ENCODE peak calls at places on chromosomes 11 and 22, in seven cellular contexts. One of them, this sample, is unnamed.

GRCh38 chr11:489610-490185 is 17.3 kb downstream of the RNH1 start:
- DNase-seq in epithelial cell of esophagus: no peak
- DNase-seq in MM.1S: no peak
- DNase-seq in suprapubic skin: no peak
- DNase-seq in body of pancreas: no peak
- DNase-seq in AG04449: no peak
- DNase-seq in colonic mucosa: no peak
- DNase-seq in this sample: no peak

GRCh38 chr11:75273989-75274391 is 33.4 kb downstream of the TPBGL start:
- DNase-seq in suprapubic skin: peak
- DNase-seq in body of pancreas: no peak
- DNase-seq in colonic mucosa: no peak
- DNase-seq in AG04449: no peak
- DNase-seq in epithelial cell of esophagus: no peak
- DNase-seq in MM.1S: no peak
- DNase-seq in this sample: no peak

GRCh38 chr11:61832207-61832606 is 4.1 kb downstream of the FADS2 start:
- DNase-seq in colonic mucosa: no peak
- DNase-seq in epithelial cell of esophagus: no peak
- DNase-seq in body of pancreas: no peak
- DNase-seq in MM.1S: no peak
- DNase-seq in suprapubic skin: no peak
- DNase-seq in AG04449: no peak
- DNase-seq in this sample: no peak

GRCh38 chr22:42528591-42529307 is 9.2 kb upstream of the RRP7A start:
- DNase-seq in colonic mucosa: no peak
- DNase-seq in body of pancreas: no peak
- DNase-seq in AG04449: no peak
- DNase-seq in epithelial cell of esophagus: no peak
- DNase-seq in suprapubic skin: no peak
- DNase-seq in MM.1S: no peak
- DNase-seq in this sample: no peak

GRCh38 chr11:62269654-62270278 is at the start of gene SCGB2A2:
- DNase-seq in body of pancreas: peak
- DNase-seq in suprapubic skin: no peak
- DNase-seq in epithelial cell of esophagus: peak
- DNase-seq in colonic mucosa: no peak
- DNase-seq in MM.1S: no peak
- DNase-seq in AG04449: no peak
- DNase-seq in this sample: no peak

GRCh38 chr11:93784935-93785360 is 866 bp downstream of the MED17 start:
- DNase-seq in MM.1S: no peak
- DNase-seq in suprapubic skin: no peak
- DNase-seq in AG04449: no peak
- DNase-seq in colonic mucosa: no peak
- DNase-seq in epithelial cell of esophagus: no peak
- DNase-seq in body of pancreas: no peak
- DNase-seq in this sample: peak

GRCh38 chr11:450809-451451 is 851 bp downstream of the PTDSS2 start:
- DNase-seq in AG04449: peak
- DNase-seq in body of pancreas: peak
- DNase-seq in epithelial cell of esophagus: peak
- DNase-seq in suprapubic skin: peak
- DNase-seq in colonic mucosa: peak
- DNase-seq in MM.1S: peak
- DNase-seq in this sample: peak

GRCh38 chr11:1744879-1745700 is 5.3 kb downstream of the IFITM10 start:
- DNase-seq in body of pancreas: peak
- DNase-seq in colonic mucosa: no peak
- DNase-seq in suprapubic skin: peak
- DNase-seq in epithelial cell of esophagus: no peak
- DNase-seq in AG04449: no peak
- DNase-seq in MM.1S: no peak
- DNase-seq in this sample: no peak

GRCh38 chr11:72719551-72719950 is 32.7 kb downstream of the ARAP1 start:
- DNase-seq in colonic mucosa: no peak
- DNase-seq in suprapubic skin: no peak
- DNase-seq in body of pancreas: no peak
- DNase-seq in epithelial cell of esophagus: no peak
- DNase-seq in MM.1S: peak
- DNase-seq in AG04449: no peak
- DNase-seq in this sample: no peak

GRCh38 chr11:33736148-33736809 is at the start of gene CD59:
- DNase-seq in body of pancreas: peak
- DNase-seq in colonic mucosa: peak
- DNase-seq in MM.1S: peak
- DNase-seq in epithelial cell of esophagus: peak
- DNase-seq in AG04449: peak
- DNase-seq in suprapubic skin: peak
- DNase-seq in this sample: peak

GRCh38 chr11:1763336-1763795 is 361 bp downstream of the CTSD start:
- DNase-seq in colonic mucosa: no peak
- DNase-seq in AG04449: no peak
- DNase-seq in MM.1S: peak
- DNase-seq in body of pancreas: no peak
- DNase-seq in suprapubic skin: no peak
- DNase-seq in epithelial cell of esophagus: no peak
- DNase-seq in this sample: no peak

GRCh38 chr11:117679464-117679863 is 117.6 kb downstream of the DSCAML1 start:
- DNase-seq in body of pancreas: no peak
- DNase-seq in MM.1S: no peak
- DNase-seq in colonic mucosa: no peak
- DNase-seq in suprapubic skin: no peak
- DNase-seq in epithelial cell of esophagus: no peak
- DNase-seq in AG04449: no peak
- DNase-seq in this sample: no peak
- TF ChIP-seq CTCF in body of pancreas: no peak
- TF ChIP-seq CTCF in MM.1S: no peak
- TF ChIP-seq CTCF in colonic mucosa: no peak
- TF ChIP-seq CTCF in suprapubic skin: no peak
- TF ChIP-seq CTCF in epithelial cell of esophagus: no peak
- TF ChIP-seq CTCF in AG04449: no peak
- TF ChIP-seq CTCF in this sample: no peak

DNA sequence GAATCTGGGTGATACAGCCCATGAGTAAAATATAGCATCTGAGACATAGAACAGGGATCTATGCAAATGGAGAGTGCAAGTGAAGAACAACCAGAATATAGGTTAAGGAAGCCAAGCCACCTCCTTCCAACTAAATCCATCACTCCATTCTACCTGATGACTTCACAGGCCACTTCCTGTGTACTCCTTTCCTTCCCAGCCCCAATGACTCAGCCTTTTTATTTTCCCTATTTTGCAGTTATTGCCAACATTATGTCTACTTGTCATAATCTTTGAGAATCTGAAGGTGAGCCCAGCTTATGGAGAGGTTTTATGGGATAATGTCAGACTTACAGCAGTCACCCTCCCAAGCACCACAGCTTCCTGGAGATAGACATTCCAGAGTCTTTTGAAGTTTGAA is 1.4 kb upstream of the OR52M1 start:
- DNase-seq in body of pancreas: no peak
- DNase-seq in suprapubic skin: no peak
- DNase-seq in AG04449: no peak
- DNase-seq in colonic mucosa: no peak
- DNase-seq in MM.1S: no peak
- DNase-seq in epithelial cell of esophagus: peak
- DNase-seq in this sample: peak
- H3K4me3 ChIP-seq in body of pancreas: no peak
- H3K4me3 ChIP-seq in suprapubic skin: no peak
- H3K4me3 ChIP-seq in AG04449: no peak
- H3K4me3 ChIP-seq in colonic mucosa: no peak
- H3K4me3 ChIP-seq in MM.1S: no peak
- H3K4me3 ChIP-seq in epithelial cell of esophagus: no peak
- H3K4me3 ChIP-seq in this sample: no peak

GRCh38 chr22:37260939-37261338 is 16.9 kb upstream of the RAC2 start:
- DNase-seq in AG04449: no peak
- DNase-seq in epithelial cell of esophagus: peak
- DNase-seq in colonic mucosa: peak
- DNase-seq in MM.1S: peak
- DNase-seq in suprapubic skin: no peak
- DNase-seq in body of pancreas: peak
- DNase-seq in this sample: peak

GRCh38 chr22:37258005-37258790 is 14.1 kb upstream of the RAC2 start:
- DNase-seq in epithelial cell of esophagus: no peak
- DNase-seq in MM.1S: no peak
- DNase-seq in colonic mucosa: no peak
- DNase-seq in suprapubic skin: no peak
- DNase-seq in body of pancreas: no peak
- DNase-seq in AG04449: no peak
- DNase-seq in this sample: no peak

GRCh38 chr22:37260396-37260795 is 16.3 kb upstream of the RAC2 start:
- DNase-seq in colonic mucosa: no peak
- DNase-seq in MM.1S: no peak
- DNase-seq in AG04449: no peak
- DNase-seq in suprapubic skin: no peak
- DNase-seq in epithelial cell of esophagus: no peak
- DNase-seq in body of pancreas: no peak
- DNase-seq in this sample: no peak

GRCh38 chr22:37258810-37259472 is 14.9 kb upstream of the RAC2 start:
- DNase-seq in body of pancreas: no peak
- DNase-seq in MM.1S: no peak
- DNase-seq in epithelial cell of esophagus: no peak
- DNase-seq in suprapubic skin: no peak
- DNase-seq in colonic mucosa: no peak
- DNase-seq in AG04449: no peak
- DNase-seq in this sample: no peak

DNA sequence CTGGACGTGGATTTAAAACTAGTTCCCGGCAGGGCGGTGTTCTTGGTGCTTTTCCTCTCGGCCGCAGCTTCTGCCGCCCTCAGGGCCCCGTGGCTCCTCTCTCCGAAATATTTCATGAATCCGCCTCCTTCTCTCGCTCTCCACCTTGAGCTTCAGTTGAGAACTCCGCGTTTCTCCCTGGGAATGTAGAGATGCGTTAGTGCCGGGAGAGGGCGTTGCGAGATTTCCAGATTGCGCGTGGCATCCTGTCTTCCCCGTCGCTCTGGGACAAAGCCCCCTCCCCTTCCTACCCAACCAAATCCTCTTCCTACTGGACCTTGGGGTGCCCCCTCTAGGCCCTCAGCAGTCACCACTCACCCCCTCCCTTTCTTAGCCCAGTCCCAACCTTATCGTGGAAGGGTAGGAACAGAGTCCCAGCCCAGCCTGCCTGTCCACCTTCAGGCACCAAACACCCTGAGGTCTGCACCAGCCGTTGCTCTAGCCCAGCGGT is 15.5 kb upstream of the RAC2 start:
- DNase-seq in colonic mucosa: no peak
- DNase-seq in suprapubic skin: no peak
- DNase-seq in body of pancreas: no peak
- DNase-seq in epithelial cell of esophagus: peak
- DNase-seq in MM.1S: no peak
- DNase-seq in AG04449: no peak
- DNase-seq in this sample: peak
- TF ChIP-seq CTCF in colonic mucosa: no peak
- TF ChIP-seq CTCF in suprapubic skin: peak
- TF ChIP-seq CTCF in body of pancreas: peak
- TF ChIP-seq CTCF in epithelial cell of esophagus: peak
- TF ChIP-seq CTCF in MM.1S: peak
- TF ChIP-seq CTCF in AG04449: peak
- TF ChIP-seq CTCF in this sample: peak

DNA sequence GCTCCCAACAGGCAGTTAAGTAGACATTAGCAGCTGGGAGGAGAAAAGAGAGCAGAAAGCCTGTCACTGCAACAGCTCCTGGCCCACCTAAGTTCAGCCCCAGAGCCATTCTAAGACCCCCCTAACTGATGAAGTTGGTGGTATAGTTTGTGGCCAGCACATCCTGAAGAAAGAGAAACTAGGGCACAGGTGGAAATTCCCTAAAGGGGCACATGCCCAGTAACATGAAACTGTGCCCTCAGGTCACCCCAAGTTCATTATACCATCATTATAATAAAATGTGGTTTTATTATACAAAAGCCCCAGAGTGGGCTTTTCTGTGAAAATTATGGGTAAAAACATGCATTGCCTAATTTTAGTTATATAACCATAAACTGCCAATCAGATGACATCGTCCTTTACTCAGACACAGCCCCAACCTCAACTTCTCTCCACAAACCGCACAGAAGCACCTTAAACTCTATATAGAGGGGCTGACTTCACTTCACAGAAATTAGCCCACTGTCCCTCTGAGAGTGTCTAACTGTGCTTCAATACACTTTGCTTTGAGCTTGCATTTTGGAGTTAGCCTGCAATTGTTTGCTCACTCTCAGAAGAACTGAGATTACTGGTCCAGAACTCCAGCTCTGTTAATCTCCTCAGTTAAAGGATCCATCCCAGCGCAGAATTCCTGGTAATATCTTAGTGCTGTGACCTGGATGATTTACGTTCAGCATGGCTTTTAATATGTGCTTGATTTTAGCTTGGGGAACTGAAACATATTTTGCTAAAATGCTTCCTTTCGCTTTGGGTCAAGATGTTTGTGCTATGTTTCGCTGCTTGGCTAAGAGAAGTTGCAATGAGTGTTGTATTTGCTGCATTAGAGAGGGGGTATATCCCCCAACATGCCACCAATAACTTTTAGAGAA is 1.8 kb upstream of the APOL3 start:
- DNase-seq in MM.1S: peak
- DNase-seq in AG04449: no peak
- DNase-seq in colonic mucosa: no peak
- DNase-seq in body of pancreas: no peak
- DNase-seq in epithelial cell of esophagus: no peak
- DNase-seq in suprapubic skin: no peak
- DNase-seq in this sample: no peak
- H3K4me3 ChIP-seq in MM.1S: peak
- H3K4me3 ChIP-seq in AG04449: no peak
- H3K4me3 ChIP-seq in colonic mucosa: no peak
- H3K4me3 ChIP-seq in body of pancreas: no peak
- H3K4me3 ChIP-seq in epithelial cell of esophagus: no peak
- H3K4me3 ChIP-seq in suprapubic skin: no peak
- H3K4me3 ChIP-seq in this sample: no peak

GRCh38 chr11:5553347-5553746 is 5.0 kb upstream of the OR52H1 start:
- DNase-seq in MM.1S: peak
- DNase-seq in body of pancreas: no peak
- DNase-seq in AG04449: no peak
- DNase-seq in epithelial cell of esophagus: no peak
- DNase-seq in suprapubic skin: no peak
- DNase-seq in colonic mucosa: no peak
- DNase-seq in this sample: no peak
- TF ChIP-seq CTCF in MM.1S: peak
- TF ChIP-seq CTCF in body of pancreas: no peak
- TF ChIP-seq CTCF in AG04449: no peak
- TF ChIP-seq CTCF in epithelial cell of esophagus: no peak
- TF ChIP-seq CTCF in suprapubic skin: no peak
- TF ChIP-seq CTCF in colonic mucosa: no peak
- TF ChIP-seq CTCF in this sample: peak

GRCh38 chr11:67301951-67302516 is 1.3 kb upstream of the SSH3 start:
- DNase-seq in colonic mucosa: peak
- DNase-seq in epithelial cell of esophagus: peak
- DNase-seq in AG04449: no peak
- DNase-seq in body of pancreas: peak
- DNase-seq in suprapubic skin: peak
- DNase-seq in MM.1S: no peak
- DNase-seq in this sample: no peak
- H3K4me3 ChIP-seq in colonic mucosa: peak
- H3K4me3 ChIP-seq in epithelial cell of esophagus: peak
- H3K4me3 ChIP-seq in AG04449: no peak
- H3K4me3 ChIP-seq in body of pancreas: peak
- H3K4me3 ChIP-seq in suprapubic skin: peak
- H3K4me3 ChIP-seq in MM.1S: no peak
- H3K4me3 ChIP-seq in this sample: no peak